ENCODE peak calls at places on chromosomes 7 and 10, in five cellular contexts. M is GM23248, H is MM.1S, E is breast epithelium, G is MG63. F is an unnamed sample.

GRCh38 chr10:102669206-102670064 is 25.2 kb downstream of the TRIM8 start:
- DNase-seq in G (peak; percentile 54), E (no peak), M (peak; percentile 80), H (peak; percentile 5), F (no peak)

GRCh38 chr7:15687645-15688025 is 1.2 kb upstream of the MEOX2 start:
- DNase-seq in H (no peak), M (peak; percentile 2), G (no peak), E (no peak), F (no peak)

GRCh38 chr10:14560794-14561765 is 213.6 kb downstream of the FAM107B start:
- DNase-seq in M (no peak), E (no peak), G (no peak), H (no peak), F (no peak)

GRCh38 chr10:29681700-29682444 is 47.1 kb upstream of the SVIL start:
- DNase-seq in G (no peak), E (no peak), H (no peak), M (no peak), F (no peak)

GRCh38 chr10:46559231-46559671 is 2.8 kb upstream of the GPRIN2 start:
- DNase-seq in G (no peak), E (peak; percentile 52), M (no peak), H (peak; percentile 4), F (no peak)

GRCh38 chr10:133162910-133163856 is 3.2 kb downstream of the KNDC1 start:
- DNase-seq in E (peak; percentile 33), M (no peak), H (no peak), G (no peak), F (no peak)

GRCh38 chr10:70378122-70378521 is 4.3 kb downstream of the LRRC20 start:
- DNase-seq in E (no peak), G (peak; percentile 82), H (no peak), M (peak; percentile 86), F (peak; percentile 90)

GRCh38 chr10:35329520-35329919 is 6.8 kb upstream of the CCNY start:
- DNase-seq in E (no peak), M (no peak), G (no peak), H (no peak), F (no peak)

GRCh38 chr7:27614102-27614501 is 48.6 kb downstream of the HIBADH start:
- DNase-seq in G (no peak), E (no peak), H (no peak), M (no peak), F (no peak)

GRCh38 chr7:128875523-128875948 is 12.9 kb downstream of the ATP6V1F start:
- DNase-seq in H (no peak), M (no peak), E (no peak), G (no peak), F (no peak)

GRCh38 chr7:92765725-92766124 is 70.6 kb downstream of the CDK6 start:
- DNase-seq in M (peak; percentile 88), G (peak; percentile 58), H (no peak), E (no peak), F (no peak)

GRCh38 chr10:114286971-114287370 is 47.9 kb downstream of the VWA2 start:
- DNase-seq in G (no peak), M (no peak), H (no peak), E (no peak), F (no peak)

GRCh38 chr10:10533417-10533816 is 484.3 kb upstream of the CELF2 start:
- DNase-seq in H (no peak), E (no peak), G (peak; percentile 26), M (peak; percentile 51), F (no peak)

GRCh38 chr10:96043895-96044580 is 655 bp downstream of the CCNJ start:
- DNase-seq in M (peak; percentile 78), G (peak; percentile 40), E (peak; percentile 57), H (peak; percentile 31), F (no peak)

GRCh38 chr7:74262639-74263398 is 8.6 kb upstream of the RFC2 start:
- DNase-seq in E (no peak), M (no peak), H (no peak), G (no peak), F (no peak)

GRCh38 chr10:110005716-110006115 is 2.1 kb upstream of the ADD3 start:
- DNase-seq in G (peak; percentile 23), E (no peak), M (peak; percentile 85), H (no peak), F (peak; percentile 74)

GRCh38 chr7:48046458-48046857 is 11.1 kb downstream of the C7orf57 start:
- DNase-seq in E (no peak), G (no peak), H (no peak), M (no peak), F (no peak)

GRCh38 chr7:71595176-71595575 is 463.2 kb downstream of the GALNT17 start:
- DNase-seq in G (no peak), M (no peak), E (no peak), H (no peak), F (no peak)

GRCh38 chr7:47228386-47229014 is 353.4 kb downstream of the TNS3 start:
- DNase-seq in E (no peak), H (no peak), G (peak; percentile 40), M (no peak), F (no peak)

GRCh38 chr7:77830649-77831355 is 32.2 kb downstream of the PHTF2 start:
- DNase-seq in G (no peak), E (no peak), M (peak; percentile 8), H (no peak), F (no peak)

DNA sequence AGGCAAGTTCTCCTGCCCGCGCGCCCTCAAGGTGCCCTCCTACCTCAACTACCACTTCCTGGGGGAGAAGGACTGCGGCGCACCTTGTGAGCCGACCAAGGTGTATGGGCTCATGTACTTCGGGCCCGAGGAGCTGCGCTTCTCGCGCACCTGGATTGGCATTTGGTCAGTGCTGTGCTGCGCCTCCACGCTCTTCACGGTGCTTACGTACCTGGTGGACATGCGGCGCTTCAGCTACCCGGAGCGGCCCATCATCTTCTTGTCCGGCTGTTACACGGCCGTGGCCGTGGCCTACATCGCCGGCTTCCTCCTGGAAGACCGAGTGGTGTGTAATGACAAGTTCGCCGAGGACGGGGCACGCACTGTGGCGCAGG is 1.4 kb downstream of the FZD1 start:
- DNase-seq in H (no peak), G (no peak), M (peak; percentile 36), E (no peak), F (no peak)
- H3K27me3 ChIP-seq in H (peaks cover 10% of the 10 kb centered on the region), G (no peaks in the 10 kb centered on the region), M (no peaks in the 10 kb centered on the region), E (no peaks in the 10 kb centered on the region), F (no peaks in the 10 kb centered on the region)

GRCh38 chr7:67786021-67786420 is 789.4 kb downstream of the TYW1 start:
- DNase-seq in H (no peak), M (no peak), E (no peak), G (no peak), F (no peak)
- H3K9me3 ChIP-seq in H (no peaks in the 10 kb centered on the region), M (no peaks in the 10 kb centered on the region), E (no peaks in the 10 kb centered on the region), G (no peaks in the 10 kb centered on the region), F (peaks cover 56% of the 10 kb centered on the region)

GRCh38 chr7:157905740-157906461 is 569.1 kb downstream of the DNAJB6 start:
- DNase-seq in M (no peak), H (no peak), G (no peak), E (peak; percentile 20), F (no peak)

GRCh38 chr7:157903715-157904114 is 566.9 kb downstream of the DNAJB6 start:
- DNase-seq in E (peak; percentile 15), G (no peak), M (no peak), H (no peak), F (no peak)

GRCh38 chr7:157903296-157903695 is 566.5 kb downstream of the DNAJB6 start:
- DNase-seq in E (peak; percentile 12), H (no peak), G (no peak), M (no peak), F (no peak)

GRCh38 chr7:157904866-157905215 is 568.0 kb downstream of the DNAJB6 start:
- DNase-seq in E (peak; percentile 31), M (no peak), G (no peak), H (no peak), F (no peak)

DNA sequence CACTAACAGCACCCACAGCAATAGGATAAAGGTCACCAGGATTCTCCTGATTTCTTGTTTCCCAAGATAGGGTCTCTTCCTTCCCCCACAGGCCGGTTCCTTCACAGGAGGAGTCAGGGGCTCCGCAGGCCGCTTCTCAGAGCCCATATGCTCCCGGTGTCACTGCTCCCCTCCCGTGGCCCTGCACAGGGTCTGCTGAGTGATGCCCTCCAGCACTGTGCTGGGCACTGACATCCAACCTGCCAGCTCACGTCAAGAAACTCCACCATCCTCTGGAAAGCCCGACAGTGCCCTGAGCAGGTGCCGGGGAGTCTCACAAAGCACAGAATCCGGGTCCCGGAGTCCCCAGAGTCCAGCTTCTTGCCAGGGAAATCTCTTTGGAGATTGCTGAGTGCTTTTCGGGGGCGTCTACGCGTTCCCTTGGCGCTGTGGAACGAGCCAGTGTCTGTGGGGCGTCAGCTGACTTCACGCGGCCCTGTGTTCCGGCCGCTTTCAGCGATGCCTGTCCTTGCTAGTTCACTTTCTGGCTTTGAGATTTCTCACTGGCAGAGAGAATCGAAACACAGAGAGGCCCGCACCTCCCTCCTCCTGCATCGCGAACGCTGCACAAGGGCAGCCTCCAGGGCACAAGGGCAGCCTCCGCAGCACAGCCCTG is 567.5 kb downstream of the DNAJB6 start:
- DNase-seq in M (no peak), E (peak; percentile 22), H (peak; percentile 75), G (no peak), F (no peak)
- H3K27me3 ChIP-seq in M (no peaks in the 10 kb centered on the region), E (peaks cover 2% of the 10 kb centered on the region), H (peaks cover 92% of the 10 kb centered on the region), G (no peaks in the 10 kb centered on the region), F (no peaks in the 10 kb centered on the region)

GRCh38 chr7:56483861-56484550 is 367.8 kb upstream of the NUPR2 start:
- DNase-seq in G (no peak), E (no peak), H (no peak), M (no peak), F (no peak)
- H3K9me3 ChIP-seq in G (no peaks in the 10 kb centered on the region), E (peaks cover 56% of the 10 kb centered on the region), H (no peaks in the 10 kb centered on the region), M (no peaks in the 10 kb centered on the region), F (peaks cover 46% of the 10 kb centered on the region)

F was measured in AG04450.